ENCODE peak calls at places on chromosome 12, in four cellular contexts. One of them, this sample, is unnamed.

GRCh38 chr12:65014504-65015271 is 106.4 kb downstream of the WIF1 start:
- DNase-seq in activated CD4-positive, alpha-beta T cell treated with anti-CD3 and anti-CD28 coated beads for 24 hours: no peak
- DNase-seq in occipital lobe: no peak
- DNase-seq in AG09319: no peak
- DNase-seq in this sample: no peak

GRCh38 chr12:10716704-10717315 is 6.3 kb downstream of the YBX3 start:
- DNase-seq in activated CD4-positive, alpha-beta T cell treated with anti-CD3 and anti-CD28 coated beads for 24 hours: no peak
- DNase-seq in occipital lobe: no peak
- DNase-seq in AG09319: peak; percentile 72
- DNase-seq in this sample: peak; percentile 62

GRCh38 chr12:76449572-76449971 is 101.4 kb upstream of the BBS10 start:
- DNase-seq in activated CD4-positive, alpha-beta T cell treated with anti-CD3 and anti-CD28 coated beads for 24 hours: no peak
- DNase-seq in occipital lobe: no peak
- DNase-seq in AG09319: no peak
- DNase-seq in this sample: no peak

GRCh38 chr12:119308743-119309456 is 25.6 kb upstream of the CCDC60 start:
- DNase-seq in activated CD4-positive, alpha-beta T cell treated with anti-CD3 and anti-CD28 coated beads for 24 hours: no peak
- DNase-seq in occipital lobe: no peak
- DNase-seq in AG09319: no peak
- DNase-seq in this sample: no peak

GRCh38 chr12:109606261-109607028 is 32.9 kb downstream of the MVK start:
- DNase-seq in activated CD4-positive, alpha-beta T cell treated with anti-CD3 and anti-CD28 coated beads for 24 hours: no peak
- DNase-seq in occipital lobe: peak; percentile 28
- DNase-seq in AG09319: no peak
- DNase-seq in this sample: no peak

GRCh38 chr12:51482808-51483532 is 58.3 kb downstream of the SLC4A8 start:
- DNase-seq in activated CD4-positive, alpha-beta T cell treated with anti-CD3 and anti-CD28 coated beads for 24 hours: peak; percentile 3
- DNase-seq in occipital lobe: no peak
- DNase-seq in AG09319: no peak
- DNase-seq in this sample: no peak

GRCh38 chr12:2246358-2246757 is 193.6 kb downstream of the CACNA1C start:
- DNase-seq in activated CD4-positive, alpha-beta T cell treated with anti-CD3 and anti-CD28 coated beads for 24 hours: no peak
- DNase-seq in occipital lobe: no peak
- DNase-seq in AG09319: no peak
- DNase-seq in this sample: no peak

GRCh38 chr12:127623362-127623761 is 643.6 kb upstream of the TMEM132C start:
- DNase-seq in activated CD4-positive, alpha-beta T cell treated with anti-CD3 and anti-CD28 coated beads for 24 hours: no peak
- DNase-seq in occipital lobe: no peak
- DNase-seq in AG09319: no peak
- DNase-seq in this sample: no peak

GRCh38 chr12:71661977-71662522 is 1.6 kb downstream of the ZFC3H1 start:
- DNase-seq in activated CD4-positive, alpha-beta T cell treated with anti-CD3 and anti-CD28 coated beads for 24 hours: no peak
- DNase-seq in occipital lobe: no peak
- DNase-seq in AG09319: peak; percentile 20
- DNase-seq in this sample: peak; percentile 50

GRCh38 chr12:47218191-47218654 is 138.5 kb upstream of the AMIGO2 start:
- DNase-seq in activated CD4-positive, alpha-beta T cell treated with anti-CD3 and anti-CD28 coated beads for 24 hours: no peak
- DNase-seq in occipital lobe: no peak
- DNase-seq in AG09319: no peak
- DNase-seq in this sample: no peak

GRCh38 chr12:6070472-6071257 is 53.8 kb downstream of the VWF start:
- DNase-seq in activated CD4-positive, alpha-beta T cell treated with anti-CD3 and anti-CD28 coated beads for 24 hours: no peak
- DNase-seq in occipital lobe: no peak
- DNase-seq in AG09319: no peak
- DNase-seq in this sample: no peak

GRCh38 chr12:120276734-120277133 is 11.2 kb upstream of the PXN start:
- DNase-seq in activated CD4-positive, alpha-beta T cell treated with anti-CD3 and anti-CD28 coated beads for 24 hours: no peak
- DNase-seq in occipital lobe: no peak
- DNase-seq in AG09319: no peak
- DNase-seq in this sample: no peak

GRCh38 chr12:107125833-107126232 is 32.5 kb upstream of the CRY1 start:
- DNase-seq in activated CD4-positive, alpha-beta T cell treated with anti-CD3 and anti-CD28 coated beads for 24 hours: no peak
- DNase-seq in occipital lobe: no peak
- DNase-seq in AG09319: no peak
- DNase-seq in this sample: no peak

GRCh38 chr12:52249041-52249461 is 16.0 kb downstream of the KRT7 start:
- DNase-seq in activated CD4-positive, alpha-beta T cell treated with anti-CD3 and anti-CD28 coated beads for 24 hours: no peak
- DNase-seq in occipital lobe: no peak
- DNase-seq in AG09319: no peak
- DNase-seq in this sample: no peak

GRCh38 chr12:7374423-7375144 is 69.4 kb downstream of the CD163L1 start:
- DNase-seq in activated CD4-positive, alpha-beta T cell treated with anti-CD3 and anti-CD28 coated beads for 24 hours: no peak
- DNase-seq in occipital lobe: no peak
- DNase-seq in AG09319: no peak
- DNase-seq in this sample: no peak

GRCh38 chr12:990308-990648 is 745 bp upstream of the ERC1 start:
- DNase-seq in activated CD4-positive, alpha-beta T cell treated with anti-CD3 and anti-CD28 coated beads for 24 hours: peak; percentile 17
- DNase-seq in occipital lobe: peak; percentile 40
- DNase-seq in AG09319: no peak
- DNase-seq in this sample: no peak

GRCh38 chr12:9634177-9634803 is 26.6 kb upstream of the KLRB1 start:
- DNase-seq in activated CD4-positive, alpha-beta T cell treated with anti-CD3 and anti-CD28 coated beads for 24 hours: peak; percentile 79
- DNase-seq in occipital lobe: no peak
- DNase-seq in AG09319: no peak
- DNase-seq in this sample: no peak

GRCh38 chr12:11795910-11796459 is 146.5 kb downstream of the ETV6 start:
- DNase-seq in activated CD4-positive, alpha-beta T cell treated with anti-CD3 and anti-CD28 coated beads for 24 hours: no peak
- DNase-seq in occipital lobe: no peak
- DNase-seq in AG09319: no peak
- DNase-seq in this sample: peak; percentile 67

GRCh38 chr12:69096669-69097364 is 142.6 kb upstream of the CPSF6 start:
- DNase-seq in activated CD4-positive, alpha-beta T cell treated with anti-CD3 and anti-CD28 coated beads for 24 hours: no peak
- DNase-seq in occipital lobe: no peak
- DNase-seq in AG09319: no peak
- DNase-seq in this sample: no peak

GRCh38 chr12:106226884-106227640 is 20.8 kb downstream of the CKAP4 start:
- DNase-seq in activated CD4-positive, alpha-beta T cell treated with anti-CD3 and anti-CD28 coated beads for 24 hours: no peak
- DNase-seq in occipital lobe: no peak
- DNase-seq in AG09319: no peak
- DNase-seq in this sample: no peak

GRCh38 chr12:123483602-123484273 is 25.8 kb downstream of the SNRNP35 start:
- DNase-seq in activated CD4-positive, alpha-beta T cell treated with anti-CD3 and anti-CD28 coated beads for 24 hours: no peak
- DNase-seq in occipital lobe: no peak
- DNase-seq in AG09319: no peak
- DNase-seq in this sample: no peak

GRCh38 chr12:32440120-32440865 is 40.9 kb downstream of the FGD4 start:
- DNase-seq in activated CD4-positive, alpha-beta T cell treated with anti-CD3 and anti-CD28 coated beads for 24 hours: no peak
- DNase-seq in occipital lobe: no peak
- DNase-seq in AG09319: no peak
- DNase-seq in this sample: no peak

GRCh38 chr12:54287316-54288157 is 7.0 kb downstream of the HNRNPA1 start:
- DNase-seq in activated CD4-positive, alpha-beta T cell treated with anti-CD3 and anti-CD28 coated beads for 24 hours: no peak
- DNase-seq in occipital lobe: no peak
- DNase-seq in AG09319: no peak
- DNase-seq in this sample: no peak

GRCh38 chr12:130608132-130608531 is 108.0 kb downstream of the RIMBP2 start:
- DNase-seq in activated CD4-positive, alpha-beta T cell treated with anti-CD3 and anti-CD28 coated beads for 24 hours: no peak
- DNase-seq in occipital lobe: no peak
- DNase-seq in AG09319: no peak
- DNase-seq in this sample: no peak

GRCh38 chr12:123135688-123136087 is 15.2 kb downstream of the PITPNM2 start:
- DNase-seq in activated CD4-positive, alpha-beta T cell treated with anti-CD3 and anti-CD28 coated beads for 24 hours: no peak
- DNase-seq in occipital lobe: no peak
- DNase-seq in AG09319: no peak
- DNase-seq in this sample: no peak

GRCh38 chr12:27762757-27763156 is 17.3 kb upstream of the KLHL42 start:
- DNase-seq in activated CD4-positive, alpha-beta T cell treated with anti-CD3 and anti-CD28 coated beads for 24 hours: no peak
- DNase-seq in occipital lobe: no peak
- DNase-seq in AG09319: no peak
- DNase-seq in this sample: no peak

GRCh38 chr12:114152890-114153289 is 186.8 kb upstream of the RBM19 start:
- DNase-seq in activated CD4-positive, alpha-beta T cell treated with anti-CD3 and anti-CD28 coated beads for 24 hours: no peak
- DNase-seq in occipital lobe: no peak
- DNase-seq in AG09319: no peak
- DNase-seq in this sample: no peak

GRCh38 chr12:68975811-68976210 is 42.8 kb upstream of the CPM start:
- DNase-seq in activated CD4-positive, alpha-beta T cell treated with anti-CD3 and anti-CD28 coated beads for 24 hours: no peak
- DNase-seq in occipital lobe: no peak
- DNase-seq in AG09319: no peak
- DNase-seq in this sample: no peak

GRCh38 chr12:47904647-47905312 is at the start of gene VDR:
- DNase-seq in activated CD4-positive, alpha-beta T cell treated with anti-CD3 and anti-CD28 coated beads for 24 hours: peak; percentile 53
- DNase-seq in occipital lobe: peak; percentile 15
- DNase-seq in AG09319: no peak
- DNase-seq in this sample: peak; percentile 21

GRCh38 chr12:28512876-28513275 is 322.6 kb downstream of the CCDC91 start:
- DNase-seq in activated CD4-positive, alpha-beta T cell treated with anti-CD3 and anti-CD28 coated beads for 24 hours: no peak
- DNase-seq in occipital lobe: no peak
- DNase-seq in AG09319: no peak
- DNase-seq in this sample: no peak

This sample was measured in AG04450.